ENCODE peak calls at places on chromosomes 16 and 17, in five cellular contexts. E, R, B, X and H are unnamed samples.

GRCh38 chr17:42394838-42395237 is 6.6 kb upstream of the STAT3 start:
- DNase-seq in E (no peak), R (no peak), B (no peak), X (no peak), H (no peak)

GRCh38 chr16:48576927-48577326 is 33.1 kb downstream of the N4BP1 start:
- DNase-seq in E (no peak), R (no peak), B (no peak), X (peak), H (no peak)

GRCh38 chr17:3004925-3005324 is 58.5 kb downstream of the OR1D5 start:
- DNase-seq in E (no peak), R (no peak), B (no peak), X (no peak), H (no peak)

GRCh38 chr16:68707341-68708152 is 29.5 kb upstream of the CDH1 start:
- DNase-seq in E (no peak), R (peak), B (peak), X (peak), H (no peak)

GRCh38 chr16:75052481-75053211 is 53.8 kb downstream of the ZNRF1 start:
- DNase-seq in E (no peak), R (peak), B (no peak), X (no peak), H (peak)

GRCh38 chr16:47779201-47780016 is 318.3 kb downstream of the PHKB start:
- DNase-seq in E (no peak), R (no peak), B (no peak), X (no peak), H (no peak)

GRCh38 chr17:13885550-13885949 is 183.8 kb upstream of the COX10 start:
- DNase-seq in E (no peak), R (no peak), B (no peak), X (no peak), H (no peak)

GRCh38 chr17:58339775-58340622 is 11.4 kb upstream of the TSPOAP1 start:
- DNase-seq in E (no peak), R (no peak), B (no peak), X (no peak), H (no peak)